ENCODE peak calls at places on chromosome 1, in eight cellular contexts. One of them, this sample, is unnamed.

GRCh38 chr1:94110021-94110761 is 10.8 kb downstream of the ABCA4 start:
- DNase-seq in H4: no peak
- DNase-seq in activated T-cell treated with anti-CD3 and anti-CD28 coated beads for 1 hour: no peak
- DNase-seq in activated T-helper 1 cell treated with Interleukin-2 at 50 U/mL for 16 hours: no peak
- DNase-seq in T-cell: no peak
- DNase-seq in NCI-H146: no peak
- DNase-seq in GM13977: no peak
- DNase-seq in CD4-positive, alpha-beta T cell: no peak
- DNase-seq in this sample: no peak

GRCh38 chr1:40974945-40975344 is 4.6 kb upstream of the CTPS1 start:
- DNase-seq in H4: no peak
- DNase-seq in activated T-cell treated with anti-CD3 and anti-CD28 coated beads for 1 hour: no peak
- DNase-seq in activated T-helper 1 cell treated with Interleukin-2 at 50 U/mL for 16 hours: no peak
- DNase-seq in T-cell: no peak
- DNase-seq in NCI-H146: no peak
- DNase-seq in GM13977: no peak
- DNase-seq in CD4-positive, alpha-beta T cell: no peak
- DNase-seq in this sample: no peak

GRCh38 chr1:176206006-176206960 is 803 bp downstream of the COP1 start:
- DNase-seq in H4: no peak
- DNase-seq in activated T-cell treated with anti-CD3 and anti-CD28 coated beads for 1 hour: peak
- DNase-seq in activated T-helper 1 cell treated with Interleukin-2 at 50 U/mL for 16 hours: peak
- DNase-seq in T-cell: no peak
- DNase-seq in NCI-H146: peak
- DNase-seq in GM13977: peak
- DNase-seq in CD4-positive, alpha-beta T cell: no peak
- DNase-seq in this sample: peak

GRCh38 chr1:21067551-21068227 is 109.0 kb downstream of the EIF4G3 start:
- DNase-seq in H4: no peak
- DNase-seq in activated T-cell treated with anti-CD3 and anti-CD28 coated beads for 1 hour: no peak
- DNase-seq in activated T-helper 1 cell treated with Interleukin-2 at 50 U/mL for 16 hours: no peak
- DNase-seq in T-cell: no peak
- DNase-seq in NCI-H146: no peak
- DNase-seq in GM13977: no peak
- DNase-seq in CD4-positive, alpha-beta T cell: no peak
- DNase-seq in this sample: no peak

GRCh38 chr1:183030053-183030452 is 6.8 kb downstream of the LAMC1 start:
- DNase-seq in H4: peak
- DNase-seq in activated T-cell treated with anti-CD3 and anti-CD28 coated beads for 1 hour: no peak
- DNase-seq in activated T-helper 1 cell treated with Interleukin-2 at 50 U/mL for 16 hours: no peak
- DNase-seq in T-cell: no peak
- DNase-seq in NCI-H146: no peak
- DNase-seq in GM13977: no peak
- DNase-seq in CD4-positive, alpha-beta T cell: no peak
- DNase-seq in this sample: peak

GRCh38 chr1:87683557-87683956 is 354.9 kb downstream of the LMO4 start:
- DNase-seq in H4: no peak
- DNase-seq in activated T-cell treated with anti-CD3 and anti-CD28 coated beads for 1 hour: no peak
- DNase-seq in activated T-helper 1 cell treated with Interleukin-2 at 50 U/mL for 16 hours: no peak
- DNase-seq in T-cell: no peak
- DNase-seq in NCI-H146: no peak
- DNase-seq in GM13977: no peak
- DNase-seq in CD4-positive, alpha-beta T cell: no peak
- DNase-seq in this sample: peak

GRCh38 chr1:11174271-11174942 is 14.7 kb upstream of the ANGPTL7 start:
- DNase-seq in H4: no peak
- DNase-seq in activated T-cell treated with anti-CD3 and anti-CD28 coated beads for 1 hour: no peak
- DNase-seq in activated T-helper 1 cell treated with Interleukin-2 at 50 U/mL for 16 hours: no peak
- DNase-seq in T-cell: no peak
- DNase-seq in NCI-H146: no peak
- DNase-seq in GM13977: no peak
- DNase-seq in CD4-positive, alpha-beta T cell: no peak
- DNase-seq in this sample: no peak

GRCh38 chr1:2322593-2323295 is 68.6 kb downstream of the MORN1 start:
- DNase-seq in H4: no peak
- DNase-seq in activated T-cell treated with anti-CD3 and anti-CD28 coated beads for 1 hour: no peak
- DNase-seq in activated T-helper 1 cell treated with Interleukin-2 at 50 U/mL for 16 hours: no peak
- DNase-seq in T-cell: no peak
- DNase-seq in NCI-H146: no peak
- DNase-seq in GM13977: no peak
- DNase-seq in CD4-positive, alpha-beta T cell: no peak
- DNase-seq in this sample: peak

GRCh38 chr1:3863231-3863935 is 6.1 kb downstream of the DFFB start:
- DNase-seq in H4: no peak
- DNase-seq in activated T-cell treated with anti-CD3 and anti-CD28 coated beads for 1 hour: no peak
- DNase-seq in activated T-helper 1 cell treated with Interleukin-2 at 50 U/mL for 16 hours: no peak
- DNase-seq in T-cell: no peak
- DNase-seq in NCI-H146: no peak
- DNase-seq in GM13977: no peak
- DNase-seq in CD4-positive, alpha-beta T cell: no peak
- DNase-seq in this sample: peak

GRCh38 chr1:186476306-186477040 is 15.6 kb upstream of the PDC start:
- DNase-seq in H4: no peak
- DNase-seq in activated T-cell treated with anti-CD3 and anti-CD28 coated beads for 1 hour: no peak
- DNase-seq in activated T-helper 1 cell treated with Interleukin-2 at 50 U/mL for 16 hours: no peak
- DNase-seq in T-cell: no peak
- DNase-seq in NCI-H146: no peak
- DNase-seq in GM13977: no peak
- DNase-seq in CD4-positive, alpha-beta T cell: no peak
- DNase-seq in this sample: peak

This sample was measured in DMS53.